ENCODE peak calls at places on chromosomes 12 and 14, in six cellular contexts. W is tibial nerve, Q is uterus, A is fibroblast of lung, D is Calu3, T is osteocyte. J is an unnamed sample.

GRCh38 chr12:32036477-32037263 is 70.0 kb upstream of the BICD1 start:
- DNase-seq in W (no peak), Q (no peak), A (no peak), D (no peak), T (no peak), J (no peak)

GRCh38 chr12:65937181-65937641 is 112.9 kb downstream of the HMGA2 start:
- DNase-seq in W (no peak), Q (no peak), A (peak), D (no peak), T (no peak), J (no peak)

GRCh38 chr14:101719708-101720107 is 41.8 kb upstream of the PPP2R5C start:
- DNase-seq in W (no peak), Q (no peak), A (no peak), D (no peak), T (peak), J (no peak)

GRCh38 chr12:87116778-87117177 is 860.6 kb upstream of the MGAT4C start:
- DNase-seq in W (no peak), Q (no peak), A (no peak), D (no peak), T (no peak), J (no peak)

GRCh38 chr14:100570726-100571454 is 16.3 kb downstream of the BEGAIN start:
- DNase-seq in W (no peak), Q (no peak), A (no peak), D (no peak), T (no peak), J (no peak)

GRCh38 chr12:29725587-29726320 is 58.0 kb downstream of the TMTC1 start:
- DNase-seq in W (peak), Q (peak), A (peak), D (no peak), T (peak), J (no peak)

GRCh38 chr14:85159726-85160125 is 370.2 kb upstream of the FLRT2 start:
- DNase-seq in W (no peak), Q (no peak), A (peak), D (no peak), T (no peak), J (no peak)

GRCh38 chr14:30708157-30708556 is 86.0 kb downstream of the SCFD1 start:
- DNase-seq in W (no peak), Q (no peak), A (no peak), D (no peak), T (no peak), J (no peak)

GRCh38 chr14:68564826-68565760 is 227.8 kb downstream of the ZFP36L1 start:
- DNase-seq in W (no peak), Q (peak), A (no peak), D (no peak), T (no peak), J (no peak)

GRCh38 chr14:105281354-105282097 is 19.3 kb downstream of the BRF1 start:
- DNase-seq in W (peak), Q (no peak), A (peak), D (no peak), T (no peak), J (no peak)

GRCh38 chr14:80567905-80568512 is 356.7 kb upstream of the DIO2 start:
- DNase-seq in W (no peak), Q (no peak), A (no peak), D (peak), T (no peak), J (no peak)

GRCh38 chr12:47400251-47400650 is 305.6 kb downstream of the RPAP3 start:
- DNase-seq in W (no peak), Q (no peak), A (no peak), D (no peak), T (no peak), J (no peak)

GRCh38 chr14:92549096-92549852 is 35.7 kb downstream of the RIN3 start:
- DNase-seq in W (no peak), Q (peak), A (no peak), D (no peak), T (no peak), J (no peak)

GRCh38 chr12:21672151-21672550 is 14.5 kb upstream of the LDHB start:
- DNase-seq in W (no peak), Q (no peak), A (no peak), D (no peak), T (no peak), J (no peak)

GRCh38 chr14:93396456-93396855 is 34.3 kb upstream of the UNC79 start:
- DNase-seq in W (no peak), Q (no peak), A (no peak), D (no peak), T (no peak), J (no peak)

GRCh38 chr12:1791104-1791927 is 29.0 kb upstream of the LRTM2 start:
- DNase-seq in W (peak), Q (peak), A (peak), D (peak), T (no peak), J (no peak)

GRCh38 chr12:752673-753400 is 458 bp downstream of the WNK1 start:
- DNase-seq in W (peak), Q (no peak), A (peak), D (peak), T (peak), J (no peak)

DNA sequence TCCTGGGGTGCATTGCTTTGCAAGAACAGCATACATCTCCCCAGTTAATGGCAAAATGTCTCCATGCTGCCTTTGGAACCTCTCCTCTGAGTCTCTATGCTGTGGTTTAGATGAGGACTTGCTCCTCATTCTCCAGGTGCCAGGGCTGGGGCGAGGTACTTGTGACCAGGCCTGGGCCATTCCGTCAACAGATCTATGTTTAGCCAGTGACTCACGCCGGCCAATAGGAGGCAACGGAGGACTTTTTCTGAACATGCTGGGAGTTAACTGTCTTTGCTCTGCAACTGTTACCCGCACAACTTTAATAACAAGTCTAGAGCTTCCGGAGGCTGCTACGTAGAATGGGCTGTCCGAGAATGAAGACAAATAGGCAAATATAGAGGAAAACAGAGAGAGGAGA is 214.2 kb downstream of the GLT1D1 start:
- DNase-seq in W (no peak), Q (no peak), A (no peak), D (no peak), T (no peak), J (no peak)
- TF ChIP-seq CTCF in W (no peak), Q (no peak), A (no peak), D (no peak), T (peak), J (no peak)

GRCh38 chr12:45494279-45494678 is 235.2 kb upstream of the ARID2 start:
- DNase-seq in W (no peak), Q (no peak), A (no peak), D (no peak), T (no peak), J (no peak)

GRCh38 chr12:45490232-45490881 is 239.1 kb upstream of the ARID2 start:
- DNase-seq in W (no peak), Q (no peak), A (no peak), D (no peak), T (no peak), J (no peak)
- TF ChIP-seq CTCF in W (no peak), Q (no peak), A (no peak), D (no peak), T (peak), J (no peak)

DNA sequence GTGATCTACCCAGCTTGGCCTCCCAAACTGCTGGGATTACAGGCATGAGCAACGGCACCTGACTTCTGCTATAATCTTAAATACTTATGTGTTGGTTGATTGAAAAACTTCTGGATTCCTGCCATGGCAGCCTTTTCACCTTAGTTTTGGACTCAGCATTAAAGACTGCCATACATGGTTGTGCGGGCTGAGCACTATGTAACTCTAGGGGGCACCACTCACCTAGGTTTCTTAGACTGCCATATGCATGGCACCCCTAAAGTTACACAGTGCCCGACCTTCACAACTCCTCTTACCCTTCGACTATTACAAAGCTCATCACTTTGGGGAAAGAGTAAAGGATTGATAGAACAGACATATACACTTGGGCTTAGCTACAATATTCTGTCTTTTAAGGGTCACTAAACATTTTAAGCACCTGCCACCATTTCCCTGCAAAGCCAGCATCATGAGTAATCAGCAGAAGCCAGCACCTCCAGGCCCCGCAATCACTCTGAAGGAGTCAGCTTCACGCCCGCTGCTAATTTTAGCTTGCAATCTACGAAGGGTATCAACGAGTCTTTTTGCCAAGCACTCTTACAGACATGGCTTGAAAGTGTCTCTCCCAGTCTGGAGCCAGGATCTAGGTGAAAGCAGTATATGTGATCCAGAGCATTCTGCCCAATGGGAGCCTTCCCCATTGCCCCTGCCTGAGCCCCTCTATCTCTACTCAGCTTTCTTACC is 59.8 kb downstream of the SUDS3 start:
- DNase-seq in W (no peak), Q (no peak), A (no peak), D (peak), T (no peak), J (no peak)
- TF ChIP-seq CTCF in W (no peak), Q (no peak), A (no peak), D (no peak), T (no peak), J (no peak)

DNA sequence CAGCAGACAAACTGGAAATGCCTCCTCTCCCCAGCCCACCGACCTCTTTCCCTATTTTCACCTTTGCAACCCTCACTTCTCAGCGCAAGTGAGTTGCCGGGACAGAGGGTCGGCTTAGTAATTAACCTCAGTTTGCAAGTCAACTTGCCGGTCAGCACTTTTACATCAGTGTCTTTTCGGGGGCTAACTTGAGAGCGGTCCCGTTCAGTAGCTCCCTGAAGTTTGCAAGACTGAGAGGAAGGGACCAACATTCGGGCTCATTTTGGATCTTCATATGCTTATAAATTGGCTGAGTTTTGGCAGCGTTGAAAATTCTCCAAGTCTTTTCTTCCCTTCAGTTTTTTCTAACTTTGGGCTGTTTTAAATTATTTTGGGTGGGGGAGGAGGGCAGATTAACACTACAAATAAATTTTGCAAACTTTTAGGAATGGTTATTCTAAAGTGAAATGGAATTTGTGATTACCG is 846 bp downstream of the BRMS1L start:
- DNase-seq in W (no peak), Q (no peak), A (no peak), D (no peak), T (no peak), J (no peak)
- TF ChIP-seq CTCF in W (no peak), Q (no peak), A (no peak), D (no peak), T (no peak), J (no peak)

GRCh38 chr12:68641138-68641537 is 30.4 kb downstream of the RAP1B start:
- DNase-seq in W (no peak), Q (no peak), A (no peak), D (peak), T (no peak), J (no peak)
- TF ChIP-seq CTCF in W (no peak), Q (no peak), A (no peak), D (no peak), T (no peak), J (no peak)

DNA sequence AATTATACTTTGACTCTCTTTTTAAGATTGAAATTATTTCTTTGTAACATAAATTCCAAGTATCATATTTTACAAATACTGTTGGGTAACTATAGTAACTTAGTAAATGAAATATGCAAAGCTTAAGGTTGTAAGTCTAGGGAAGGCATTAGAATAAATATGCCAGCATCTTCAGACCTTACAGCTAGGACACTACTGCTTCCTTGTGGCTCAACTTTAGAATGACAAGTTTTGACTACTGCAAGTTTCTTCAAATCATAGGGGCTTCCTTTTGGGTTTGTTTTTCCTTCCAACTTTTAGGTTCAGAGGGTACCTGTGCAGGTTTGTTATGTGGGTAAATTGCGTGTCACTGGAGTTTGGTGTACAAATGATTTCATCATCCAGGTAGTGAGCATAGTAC is 17.7 kb upstream of the ANP32D start:
- DNase-seq in W (no peak), Q (no peak), A (no peak), D (no peak), T (no peak), J (no peak)
- TF ChIP-seq CTCF in W (peak), Q (peak), A (peak), D (no peak), T (peak), J (no peak)

GRCh38 chr12:53343449-53343848 is 7.3 kb upstream of the SP7 start:
- DNase-seq in W (no peak), Q (no peak), A (no peak), D (no peak), T (no peak), J (no peak)

GRCh38 chr12:53343978-53344377 is 7.8 kb upstream of the SP7 start:
- DNase-seq in W (no peak), Q (no peak), A (no peak), D (no peak), T (no peak), J (no peak)

GRCh38 chr12:53344824-53345485 is 8.8 kb upstream of the SP7 start:
- DNase-seq in W (peak), Q (peak), A (peak), D (peak), T (peak), J (peak)

GRCh38 chr12:53344487-53344823 is 8.3 kb upstream of the SP7 start:
- DNase-seq in W (no peak), Q (no peak), A (no peak), D (no peak), T (no peak), J (no peak)

GRCh38 chr12:53345486-53346195 is 9.5 kb upstream of the SP7 start:
- DNase-seq in W (no peak), Q (no peak), A (peak), D (no peak), T (peak), J (no peak)
- TF ChIP-seq CTCF in W (no peak), Q (no peak), A (no peak), D (no peak), T (peak), J (no peak)

J was measured in omental fat pad.